ENCODE peak calls at places on chromosomes 3 and 15, in six cellular contexts. M is Peyer's patch; L is cardiac muscle cell; U is effector memory CD4-positive, alpha-beta T cell; R is heart right ventricle; A is right cardiac atrium. G is an unnamed sample. For H3K27me3, the result is how much of the 10 kb centered on the place peaks cover.

GRCh38 chr3:19645093-19645492 is 288.9 kb downstream of the EFHB start:
- DNase-seq in M (no peak), L (no peak), U (no peak), R (no peak), A (no peak), G (no peak)

GRCh38 chr15:72796515-72797337 is 13.2 kb upstream of the ADPGK start:
- DNase-seq in M (peak), L (peak), U (no peak), R (peak), A (peak), G (no peak)

GRCh38 chr3:99176169-99176964 is 274.9 kb upstream of the DCBLD2 start:
- DNase-seq in M (no peak), L (no peak), U (no peak), R (no peak), A (no peak), G (no peak)

GRCh38 chr3:194586839-194587238 is 46.4 kb downstream of the TMEM44 start:
- DNase-seq in M (no peak), L (no peak), U (no peak), R (no peak), A (no peak), G (no peak)

GRCh38 chr3:191985691-191986090 is 524.7 kb downstream of the PYDC2 start:
- DNase-seq in M (no peak), L (no peak), U (no peak), R (no peak), A (no peak), G (no peak)

GRCh38 chr3:48407542-48408099 is 22.3 kb downstream of the PLXNB1 start:
- DNase-seq in M (peak), L (no peak), U (no peak), R (peak), A (no peak), G (peak)

GRCh38 chr15:36067483-36068274 is 511.7 kb upstream of the CDIN1 start:
- DNase-seq in M (no peak), L (no peak), U (no peak), R (no peak), A (no peak), G (no peak)

GRCh38 chr15:69289312-69290146 is 9.2 kb upstream of the PAQR5 start:
- DNase-seq in M (no peak), L (no peak), U (no peak), R (no peak), A (no peak), G (no peak)

GRCh38 chr3:58422756-58423324 is 10.8 kb downstream of the PDHB start:
- DNase-seq in M (no peak), L (peak), U (no peak), R (no peak), A (no peak), G (no peak)

GRCh38 chr3:190239325-190239724 is 82.9 kb downstream of the CLDN1 start:
- DNase-seq in M (no peak), L (no peak), U (no peak), R (no peak), A (no peak), G (no peak)

GRCh38 chr3:173938159-173938558 is 540.6 kb downstream of the NLGN1 start:
- DNase-seq in M (no peak), L (peak), U (no peak), R (no peak), A (no peak), G (no peak)

GRCh38 chr3:17945018-17945798 is 202.8 kb upstream of the TBC1D5 start:
- DNase-seq in M (no peak), L (peak), U (no peak), R (no peak), A (no peak), G (no peak)

GRCh38 chr3:169002689-169003088 is 660.8 kb downstream of the MECOM start:
- DNase-seq in M (peak), L (no peak), U (no peak), R (no peak), A (no peak), G (no peak)

GRCh38 chr15:100669260-100669659 is 66.9 kb downstream of the ASB7 start:
- DNase-seq in M (no peak), L (no peak), U (no peak), R (no peak), A (no peak), G (peak)

GRCh38 chr15:55017636-55018035 is 179.1 kb downstream of the RSL24D1 start:
- DNase-seq in M (no peak), L (no peak), U (no peak), R (no peak), A (no peak), G (no peak)

GRCh38 chr3:41900265-41900664 is 61.6 kb downstream of the ULK4 start:
- DNase-seq in M (no peak), L (peak), U (no peak), R (no peak), A (no peak), G (no peak)

GRCh38 chr15:32659340-32659831 is 17.9 kb downstream of the SCG5 start:
- DNase-seq in M (no peak), L (no peak), U (no peak), R (no peak), A (no peak), G (no peak)

GRCh38 chr3:184440161-184440560 is 60.3 kb downstream of the CHRD start:
- DNase-seq in M (no peak), L (no peak), U (no peak), R (no peak), A (no peak), G (no peak)

GRCh38 chr3:181715601-181716340 is 4.0 kb downstream of the SOX2 start:
- DNase-seq in M (no peak), L (no peak), U (no peak), R (no peak), A (no peak), G (no peak)

GRCh38 chr3:143134446-143134845 is 14.9 kb downstream of the CHST2 start:
- DNase-seq in M (no peak), L (no peak), U (no peak), R (no peak), A (peak), G (no peak)

GRCh38 chr3:5294360-5294759 is 106.9 kb downstream of the EDEM1 start:
- DNase-seq in M (no peak), L (no peak), U (no peak), R (no peak), A (no peak), G (no peak)

GRCh38 chr3:525415-525814 is 328.9 kb downstream of the CHL1 start:
- DNase-seq in M (no peak), L (no peak), U (no peak), R (no peak), A (no peak), G (no peak)

GRCh38 chr15:96166223-96167200 is 164.0 kb upstream of the NR2F2 start:
- DNase-seq in M (no peak), L (peak), U (no peak), R (no peak), A (no peak), G (no peak)

GRCh38 chr3:170622369-170623159 is 36.7 kb upstream of the SLC7A14 start:
- DNase-seq in M (no peak), L (peak), U (no peak), R (peak), A (peak), G (peak)

GRCh38 chr15:89067751-89068150 is 20.5 kb upstream of the ABHD2 start:
- DNase-seq in M (no peak), L (no peak), U (no peak), R (no peak), A (no peak), G (no peak)

GRCh38 chr3:56917740-56918568 is 116.2 kb upstream of the ARHGEF3 start:
- DNase-seq in M (peak), L (no peak), U (no peak), R (no peak), A (no peak), G (no peak)

GRCh38 chr3:94173667-94174434 is 111.0 kb downstream of the NSUN3 start:
- DNase-seq in M (no peak), L (no peak), U (no peak), R (no peak), A (no peak), G (no peak)

GRCh38 chr15:90212221-90213079 is 11.3 kb downstream of the SEMA4B start:
- DNase-seq in M (no peak), L (no peak), U (no peak), R (no peak), A (no peak), G (no peak)

GRCh38 chr15:84736375-84736774 is 12.0 kb upstream of the ZNF592 start:
- DNase-seq in M (peak), L (no peak), U (peak), R (no peak), A (no peak), G (no peak)

DNA sequence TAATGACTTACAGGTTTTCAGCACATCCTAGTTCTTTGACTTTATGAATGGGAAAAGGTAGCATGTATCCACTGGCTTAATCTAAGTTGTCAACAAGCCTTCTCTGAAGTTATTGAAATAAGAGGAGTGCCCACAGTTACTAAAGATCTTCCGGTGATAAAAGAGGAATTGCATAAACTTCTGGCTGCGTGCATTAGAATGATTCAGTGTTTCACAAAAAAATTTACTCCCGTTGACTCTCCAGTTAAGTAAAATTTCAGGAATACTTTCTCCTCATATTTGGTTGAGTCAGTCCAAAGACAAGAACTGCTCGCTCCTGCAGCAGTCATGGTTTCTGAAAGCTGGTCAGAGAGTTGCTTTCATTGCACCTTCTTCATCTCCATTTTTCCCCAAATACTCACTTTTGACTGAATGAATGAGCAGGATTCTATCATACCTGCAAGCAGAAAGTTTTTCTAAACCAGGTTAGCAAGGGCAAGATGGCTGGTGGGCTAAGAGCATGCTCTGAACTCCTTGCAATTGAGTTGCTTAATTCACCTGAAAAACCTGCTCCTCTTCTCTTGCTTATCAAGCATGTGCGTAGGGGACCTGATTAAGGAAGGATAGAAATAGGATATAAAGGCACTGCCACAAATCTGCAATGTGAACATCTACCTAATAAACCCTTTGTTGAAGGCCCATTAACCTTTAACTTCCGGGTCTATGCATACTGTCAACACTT is 64.2 kb upstream of the TIMP4 start:
- DNase-seq in M (no peak), L (no peak), U (no peak), R (no peak), A (no peak), G (no peak)
- H3K27ac ChIP-seq in M (no peak), L (no peak), U (no peak), R (no peak), A (no peak), G (no peak)

DNA sequence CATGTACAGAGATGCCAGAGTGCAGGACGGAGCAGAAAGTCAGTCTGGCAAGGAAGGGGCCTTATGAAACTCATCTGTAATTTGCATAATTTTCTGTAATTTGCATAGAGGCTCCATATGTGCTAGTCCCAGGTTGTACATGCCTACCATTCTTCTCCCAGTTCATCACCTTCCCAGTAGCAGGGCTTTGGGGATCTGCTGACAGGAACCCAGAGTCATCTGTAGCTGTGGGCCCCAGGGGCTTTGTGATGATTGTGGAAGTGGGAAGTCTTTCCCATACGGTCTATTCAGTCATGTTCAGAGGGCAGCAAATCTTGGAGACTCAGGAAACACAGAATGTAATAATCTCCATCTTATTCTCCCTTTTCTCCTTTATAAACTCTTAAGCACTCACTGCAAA is 42.4 kb upstream of the SIAH2 start:
- DNase-seq in M (no peak), L (no peak), U (no peak), R (no peak), A (no peak), G (no peak)
- H3K27me3 ChIP-seq in M (under half), L (under half), U (under half), R (under half), A (under half), G (under half)

DNA sequence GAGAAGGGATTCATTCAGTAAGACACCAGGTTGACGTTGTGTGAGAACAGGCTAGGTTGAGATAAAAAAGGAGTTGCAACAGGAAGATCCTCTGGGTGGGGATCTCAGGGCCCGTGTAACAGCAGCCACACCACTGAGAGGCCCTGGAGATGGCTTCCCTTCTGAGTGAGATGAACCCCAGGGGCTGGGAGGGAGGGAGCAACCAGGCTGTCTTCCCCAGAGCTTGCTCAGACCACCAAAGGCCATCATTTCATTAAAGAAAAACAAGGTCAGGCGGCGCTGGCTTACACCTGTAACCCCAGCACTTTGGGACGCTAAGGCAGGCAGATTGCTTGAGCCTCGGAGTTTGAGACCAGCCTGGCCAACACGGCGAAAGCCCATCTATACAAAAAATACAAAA is 187.7 kb downstream of the ATP10A start:
- DNase-seq in M (no peak), L (no peak), U (no peak), R (no peak), A (no peak), G (no peak)
- H3K27ac ChIP-seq in M (no peak), L (no peak), U (no peak), R (no peak), A (peak), G (peak)

DNA sequence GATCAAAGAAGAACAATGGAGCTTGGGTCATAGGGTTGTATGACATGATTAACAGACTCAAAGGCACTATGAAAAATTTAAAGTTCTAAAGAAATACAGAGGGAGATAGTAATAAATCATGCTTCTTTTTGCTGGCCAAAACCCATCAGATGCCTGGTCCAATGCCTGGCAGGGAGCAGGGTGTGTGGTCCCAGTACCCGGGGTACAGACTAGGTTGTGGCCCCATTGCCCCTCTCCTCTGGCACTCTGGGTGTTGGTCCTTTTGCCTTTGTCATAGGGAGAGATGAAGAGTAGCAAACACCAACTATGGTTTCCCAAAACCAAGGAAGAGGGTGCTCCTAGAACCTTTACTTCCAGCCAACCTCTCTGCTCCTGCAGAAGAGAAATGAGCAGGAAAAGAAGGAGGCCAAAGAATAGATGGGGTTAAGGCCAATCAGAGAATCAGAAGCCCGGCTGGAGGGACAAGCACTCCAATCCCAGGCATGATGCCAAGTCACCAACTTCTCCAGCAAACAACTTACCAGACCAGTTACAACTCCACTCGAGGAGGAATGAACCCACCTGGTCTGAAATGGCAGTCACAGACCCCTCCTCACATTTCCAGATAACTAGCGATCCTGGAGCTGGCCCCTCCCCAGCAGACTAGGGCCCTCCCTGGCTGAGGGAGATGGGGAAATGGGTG is 1.8 kb downstream of the IGDCC3 start:
- DNase-seq in M (no peak), L (no peak), U (no peak), R (no peak), A (no peak), G (peak)
- H3K27me3 ChIP-seq in M (under half), L (under half), U (under half), R (half or more), A (under half), G (half or more)

GRCh38 chr3:131553495-131554247 is 50.9 kb upstream of the MRPL3 start:
- DNase-seq in M (no peak), L (no peak), U (no peak), R (no peak), A (no peak), G (no peak)

GRCh38 chr3:131550562-131551188 is 47.9 kb upstream of the MRPL3 start:
- DNase-seq in M (no peak), L (no peak), U (no peak), R (no peak), A (no peak), G (no peak)

GRCh38 chr3:131549340-131549739 is 46.6 kb upstream of the MRPL3 start:
- DNase-seq in M (no peak), L (no peak), U (no peak), R (no peak), A (no peak), G (no peak)

GRCh38 chr3:131555456-131555855 is 52.7 kb upstream of the MRPL3 start:
- DNase-seq in M (no peak), L (no peak), U (no peak), R (no peak), A (no peak), G (no peak)

GRCh38 chr3:131551761-131552160 is 49.0 kb upstream of the MRPL3 start:
- DNase-seq in M (no peak), L (no peak), U (no peak), R (no peak), A (no peak), G (no peak)
- H3K27ac ChIP-seq in M (no peak), L (no peak), U (no peak), R (no peak), A (no peak), G (no peak)

GRCh38 chr3:147407107-147407494 is 758 bp upstream of the ZIC4 start:
- DNase-seq in M (no peak), L (no peak), U (no peak), R (no peak), A (no peak), G (no peak)
- H3K27me3 ChIP-seq in M (half or more), L (half or more), U (half or more), R (half or more), A (under half), G (half or more)

DNA sequence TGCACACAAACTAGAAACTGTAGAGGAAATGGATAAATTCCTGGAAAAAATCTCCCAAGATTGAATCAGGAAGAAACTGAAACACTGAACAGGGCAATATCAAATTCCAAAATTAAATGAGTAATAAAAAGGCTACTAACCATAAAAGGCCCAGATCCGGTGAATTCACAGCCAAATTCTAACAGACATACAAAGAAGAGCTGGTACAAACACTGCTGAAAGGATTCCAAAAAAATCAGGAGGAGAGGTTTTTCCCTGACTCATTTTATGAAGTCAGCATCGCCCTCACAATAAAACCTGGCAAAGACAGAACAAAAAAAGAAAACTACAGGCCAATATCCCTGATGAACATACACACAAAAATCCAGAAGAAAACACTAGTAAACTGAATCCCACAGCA is 462.4 kb upstream of the THBS1 start:
- DNase-seq in M (no peak), L (no peak), U (no peak), R (no peak), A (no peak), G (no peak)
- H3K27ac ChIP-seq in M (no peak), L (no peak), U (no peak), R (no peak), A (no peak), G (no peak)

GRCh38 chr3:14368146-14368545 is 34.3 kb upstream of the SLC6A6 start:
- DNase-seq in M (no peak), L (no peak), U (no peak), R (no peak), A (peak), G (no peak)

GRCh38 chr3:14368885-14369284 is 33.5 kb upstream of the SLC6A6 start:
- DNase-seq in M (no peak), L (no peak), U (no peak), R (no peak), A (peak), G (no peak)

GRCh38 chr3:14371573-14372474 is 30.6 kb upstream of the SLC6A6 start:
- DNase-seq in M (peak), L (peak), U (no peak), R (peak), A (peak), G (peak)

GRCh38 chr3:14370719-14371572 is 31.5 kb upstream of the SLC6A6 start:
- DNase-seq in M (no peak), L (no peak), U (no peak), R (no peak), A (no peak), G (no peak)

DNA sequence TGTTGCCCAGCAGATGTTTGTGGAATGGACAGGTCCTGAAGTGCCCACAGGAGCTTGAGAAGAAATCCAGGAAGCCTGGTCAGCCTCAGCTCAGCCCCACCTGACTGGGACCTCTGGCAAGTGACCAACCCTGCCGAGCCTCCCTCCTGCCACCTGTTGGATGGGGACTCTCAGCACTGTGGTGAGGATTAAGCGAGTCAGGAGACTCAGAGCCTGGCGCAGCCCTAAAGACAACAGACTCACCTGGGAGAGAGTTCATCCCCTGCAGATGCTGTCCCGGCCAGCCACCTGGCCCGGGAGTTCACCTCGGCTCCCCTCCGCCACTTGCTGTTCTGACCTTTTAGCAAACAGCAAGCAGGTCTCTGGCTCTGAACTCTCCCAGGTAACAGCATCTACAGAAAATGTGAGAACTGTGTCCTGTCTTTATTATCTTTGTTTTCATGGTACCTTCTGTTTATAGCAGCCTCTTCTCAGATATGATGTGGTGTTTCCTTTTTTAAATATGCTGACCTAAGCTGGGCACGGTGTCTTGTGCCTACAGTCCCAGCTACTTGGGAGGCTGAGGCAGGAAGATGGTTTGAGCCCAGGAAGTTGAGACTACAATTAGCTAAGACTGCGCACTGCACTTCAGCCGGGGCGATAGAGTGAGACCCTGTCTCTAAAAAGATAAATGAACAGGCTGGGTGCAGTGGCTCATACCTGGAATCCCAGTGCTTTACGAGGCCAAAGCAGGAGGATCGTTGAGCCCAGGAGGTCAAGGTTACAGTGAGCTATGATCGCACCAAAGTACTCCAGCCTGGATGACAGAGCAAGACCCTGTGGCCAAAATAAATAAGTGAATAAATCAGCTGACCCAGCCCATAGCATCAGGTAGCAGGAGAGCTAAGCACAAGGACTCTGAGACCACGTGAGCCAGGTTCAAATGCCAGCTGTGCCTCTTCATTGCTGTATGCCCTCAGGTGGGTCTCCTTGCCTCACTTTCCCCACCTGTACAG is 32.4 kb upstream of the SLC6A6 start:
- DNase-seq in M (peak), L (peak), U (no peak), R (no peak), A (peak), G (no peak)
- H3K27me3 ChIP-seq in M (under half), L (under half), U (under half), R (under half), A (under half), G (under half)

G was measured in sigmoid colon.